ENCODE peak calls at places on chromosome 2, in five cellular contexts. N is pancreas; Z is activated naive CD4-positive, alpha-beta T cell treated with Interleukin-2 at 50 U/mL for 16 hours; O is left lobe of liver; U is adrenal gland. G is an unnamed sample.

GRCh38 chr2:106165556-106165955 is 28.5 kb downstream of the UXS1 start:
- DNase-seq in N (no peak), Z (no peak), O (no peak), U (no peak), G (no peak)

GRCh38 chr2:169091761-169092523 is 22.6 kb downstream of the DHRS9 start:
- DNase-seq in N (no peak), Z (no peak), O (no peak), U (no peak), G (no peak)

GRCh38 chr2:8575011-8575750 is 106.7 kb upstream of the ID2 start:
- DNase-seq in N (no peak), Z (peak; percentile 54), O (peak; percentile 46), U (no peak), G (no peak)

GRCh38 chr2:23545391-23545790 is 160.4 kb downstream of the KLHL29 start:
- DNase-seq in N (no peak), Z (no peak), O (no peak), U (no peak), G (no peak)

GRCh38 chr2:106978647-106979046 is 92.7 kb upstream of the ST6GAL2 start:
- DNase-seq in N (no peak), Z (no peak), O (no peak), U (no peak), G (no peak)

GRCh38 chr2:71609958-71610357 is 156.6 kb downstream of the DYSF start:
- DNase-seq in N (no peak), Z (no peak), O (no peak), U (no peak), G (no peak)

GRCh38 chr2:138244400-138245001 is 257.1 kb upstream of the SPOPL start:
- DNase-seq in N (no peak), Z (no peak), O (no peak), U (no peak), G (no peak)

GRCh38 chr2:195319112-195319460 is 337.9 kb upstream of the SLC39A10 start:
- DNase-seq in N (no peak), Z (no peak), O (no peak), U (no peak), G (no peak)

GRCh38 chr2:111140815-111141214 is 20.1 kb downstream of the BCL2L11 start:
- DNase-seq in N (no peak), Z (no peak), O (no peak), U (no peak), G (no peak)

GRCh38 chr2:9821805-9822445 is 21.3 kb upstream of the TAF1B start:
- DNase-seq in N (no peak), Z (no peak), O (no peak), U (no peak), G (no peak)